ENCODE peak calls at places on chromosomes 3 and 15, in five cellular contexts. One of them, this sample, is unnamed.

GRCh38 chr3:40313975-40314860 is 4.7 kb downstream of the EIF1B start:
- DNase-seq in HuH-7: peak; percentile 29
- DNase-seq in NCI-H1092 treated with DMSO at 0.1 percent for 48 hours: no peak
- DNase-seq in naive thymus-derived CD8-positive, alpha-beta T cell: no peak
- DNase-seq in cardiac fibroblast: no peak
- DNase-seq in this sample: no peak

GRCh38 chr3:120681506-120682038 is 467 bp downstream of the HGD start:
- DNase-seq in HuH-7: no peak
- DNase-seq in NCI-H1092 treated with DMSO at 0.1 percent for 48 hours: no peak
- DNase-seq in naive thymus-derived CD8-positive, alpha-beta T cell: no peak
- DNase-seq in cardiac fibroblast: no peak
- DNase-seq in this sample: no peak

GRCh38 chr3:125140817-125141595 is 71.5 kb downstream of the SLC12A8 start:
- DNase-seq in HuH-7: no peak
- DNase-seq in NCI-H1092 treated with DMSO at 0.1 percent for 48 hours: no peak
- DNase-seq in naive thymus-derived CD8-positive, alpha-beta T cell: no peak
- DNase-seq in cardiac fibroblast: no peak
- DNase-seq in this sample: no peak

GRCh38 chr15:83129791-83130190 is 22.3 kb downstream of the TM6SF1 start:
- DNase-seq in HuH-7: no peak
- DNase-seq in NCI-H1092 treated with DMSO at 0.1 percent for 48 hours: no peak
- DNase-seq in naive thymus-derived CD8-positive, alpha-beta T cell: no peak
- DNase-seq in cardiac fibroblast: no peak
- DNase-seq in this sample: no peak

GRCh38 chr3:170711786-170712185 is 125.9 kb upstream of the SLC7A14 start:
- DNase-seq in HuH-7: no peak
- DNase-seq in NCI-H1092 treated with DMSO at 0.1 percent for 48 hours: no peak
- DNase-seq in naive thymus-derived CD8-positive, alpha-beta T cell: no peak
- DNase-seq in cardiac fibroblast: no peak
- DNase-seq in this sample: no peak

GRCh38 chr3:143674100-143674968 is 173.9 kb downstream of the SLC9A9 start:
- DNase-seq in HuH-7: peak; percentile 5
- DNase-seq in NCI-H1092 treated with DMSO at 0.1 percent for 48 hours: peak; percentile 28
- DNase-seq in naive thymus-derived CD8-positive, alpha-beta T cell: peak; percentile 70
- DNase-seq in cardiac fibroblast: peak; percentile 84
- DNase-seq in this sample: peak; percentile 36

GRCh38 chr3:126439968-126440708 is 35.6 kb downstream of the ZXDC start:
- DNase-seq in HuH-7: no peak
- DNase-seq in NCI-H1092 treated with DMSO at 0.1 percent for 48 hours: no peak
- DNase-seq in naive thymus-derived CD8-positive, alpha-beta T cell: no peak
- DNase-seq in cardiac fibroblast: no peak
- DNase-seq in this sample: no peak

GRCh38 chr3:151931171-151931570 is 57.7 kb downstream of the SUCNR1 start:
- DNase-seq in HuH-7: no peak
- DNase-seq in NCI-H1092 treated with DMSO at 0.1 percent for 48 hours: no peak
- DNase-seq in naive thymus-derived CD8-positive, alpha-beta T cell: no peak
- DNase-seq in cardiac fibroblast: no peak
- DNase-seq in this sample: no peak

GRCh38 chr15:97745481-97746071 is 214.9 kb upstream of the ARRDC4 start:
- DNase-seq in HuH-7: peak; percentile 38
- DNase-seq in NCI-H1092 treated with DMSO at 0.1 percent for 48 hours: no peak
- DNase-seq in naive thymus-derived CD8-positive, alpha-beta T cell: no peak
- DNase-seq in cardiac fibroblast: peak; percentile 20
- DNase-seq in this sample: no peak

GRCh38 chr3:101962055-101962454 is 112.7 kb downstream of the NFKBIZ start:
- DNase-seq in HuH-7: no peak
- DNase-seq in NCI-H1092 treated with DMSO at 0.1 percent for 48 hours: no peak
- DNase-seq in naive thymus-derived CD8-positive, alpha-beta T cell: no peak
- DNase-seq in cardiac fibroblast: peak; percentile 43
- DNase-seq in this sample: no peak

GRCh38 chr3:10933958-10934481 is 58.5 kb upstream of the SLC6A1 start:
- DNase-seq in HuH-7: no peak
- DNase-seq in NCI-H1092 treated with DMSO at 0.1 percent for 48 hours: no peak
- DNase-seq in naive thymus-derived CD8-positive, alpha-beta T cell: no peak
- DNase-seq in cardiac fibroblast: peak; percentile 75
- DNase-seq in this sample: no peak

GRCh38 chr3:183816681-183817080 is 8.7 kb downstream of the MAP6D1 start:
- DNase-seq in HuH-7: no peak
- DNase-seq in NCI-H1092 treated with DMSO at 0.1 percent for 48 hours: no peak
- DNase-seq in naive thymus-derived CD8-positive, alpha-beta T cell: no peak
- DNase-seq in cardiac fibroblast: no peak
- DNase-seq in this sample: no peak

GRCh38 chr3:81291586-81291985 is 469.9 kb downstream of the GBE1 start:
- DNase-seq in HuH-7: no peak
- DNase-seq in NCI-H1092 treated with DMSO at 0.1 percent for 48 hours: no peak
- DNase-seq in naive thymus-derived CD8-positive, alpha-beta T cell: no peak
- DNase-seq in cardiac fibroblast: no peak
- DNase-seq in this sample: no peak

GRCh38 chr3:190048831-190049541 is 71.7 kb downstream of the P3H2 start:
- DNase-seq in HuH-7: no peak
- DNase-seq in NCI-H1092 treated with DMSO at 0.1 percent for 48 hours: no peak
- DNase-seq in naive thymus-derived CD8-positive, alpha-beta T cell: no peak
- DNase-seq in cardiac fibroblast: peak; percentile 75
- DNase-seq in this sample: no peak

GRCh38 chr3:149085828-149086231 is 503 bp downstream of the HLTF start:
- DNase-seq in HuH-7: no peak
- DNase-seq in NCI-H1092 treated with DMSO at 0.1 percent for 48 hours: peak; percentile 59
- DNase-seq in naive thymus-derived CD8-positive, alpha-beta T cell: no peak
- DNase-seq in cardiac fibroblast: peak; percentile 24
- DNase-seq in this sample: peak; percentile 51

GRCh38 chr3:185411133-185411532 is 48.2 kb downstream of the MAP3K13 start:
- DNase-seq in HuH-7: no peak
- DNase-seq in NCI-H1092 treated with DMSO at 0.1 percent for 48 hours: no peak
- DNase-seq in naive thymus-derived CD8-positive, alpha-beta T cell: no peak
- DNase-seq in cardiac fibroblast: no peak
- DNase-seq in this sample: no peak

GRCh38 chr15:52784799-52785671 is 5.1 kb downstream of the ONECUT1 start:
- DNase-seq in HuH-7: no peak
- DNase-seq in NCI-H1092 treated with DMSO at 0.1 percent for 48 hours: no peak
- DNase-seq in naive thymus-derived CD8-positive, alpha-beta T cell: no peak
- DNase-seq in cardiac fibroblast: no peak
- DNase-seq in this sample: no peak

GRCh38 chr3:17639765-17640164 is 102.7 kb downstream of the TBC1D5 start:
- DNase-seq in HuH-7: peak; percentile 18
- DNase-seq in NCI-H1092 treated with DMSO at 0.1 percent for 48 hours: no peak
- DNase-seq in naive thymus-derived CD8-positive, alpha-beta T cell: no peak
- DNase-seq in cardiac fibroblast: peak; percentile 88
- DNase-seq in this sample: no peak

GRCh38 chr15:100189849-100190248 is 151.9 kb downstream of the ADAMTS17 start:
- DNase-seq in HuH-7: no peak
- DNase-seq in NCI-H1092 treated with DMSO at 0.1 percent for 48 hours: no peak
- DNase-seq in naive thymus-derived CD8-positive, alpha-beta T cell: no peak
- DNase-seq in cardiac fibroblast: no peak
- DNase-seq in this sample: no peak

GRCh38 chr3:10299175-10299574 is 6.4 kb upstream of the GHRL start:
- DNase-seq in HuH-7: no peak
- DNase-seq in NCI-H1092 treated with DMSO at 0.1 percent for 48 hours: no peak
- DNase-seq in naive thymus-derived CD8-positive, alpha-beta T cell: no peak
- DNase-seq in cardiac fibroblast: peak; percentile 41
- DNase-seq in this sample: no peak

GRCh38 chr3:31829011-31829410 is 152.1 kb downstream of the OSBPL10 start:
- DNase-seq in HuH-7: no peak
- DNase-seq in NCI-H1092 treated with DMSO at 0.1 percent for 48 hours: no peak
- DNase-seq in naive thymus-derived CD8-positive, alpha-beta T cell: no peak
- DNase-seq in cardiac fibroblast: no peak
- DNase-seq in this sample: no peak

GRCh38 chr15:75891895-75892294 is 11.8 kb upstream of the FBXO22 start:
- DNase-seq in HuH-7: no peak
- DNase-seq in NCI-H1092 treated with DMSO at 0.1 percent for 48 hours: no peak
- DNase-seq in naive thymus-derived CD8-positive, alpha-beta T cell: no peak
- DNase-seq in cardiac fibroblast: peak; percentile 77
- DNase-seq in this sample: no peak

GRCh38 chr3:188370081-188370830 is 216.3 kb downstream of the LPP start:
- DNase-seq in HuH-7: no peak
- DNase-seq in NCI-H1092 treated with DMSO at 0.1 percent for 48 hours: no peak
- DNase-seq in naive thymus-derived CD8-positive, alpha-beta T cell: no peak
- DNase-seq in cardiac fibroblast: no peak
- DNase-seq in this sample: no peak

GRCh38 chr3:148642616-148643015 is 55.1 kb upstream of the AGTR1 start:
- DNase-seq in HuH-7: no peak
- DNase-seq in NCI-H1092 treated with DMSO at 0.1 percent for 48 hours: no peak
- DNase-seq in naive thymus-derived CD8-positive, alpha-beta T cell: no peak
- DNase-seq in cardiac fibroblast: peak; percentile 16
- DNase-seq in this sample: no peak

GRCh38 chr3:101261506-101261905 is 58.9 kb downstream of the IMPG2 start:
- DNase-seq in HuH-7: no peak
- DNase-seq in NCI-H1092 treated with DMSO at 0.1 percent for 48 hours: no peak
- DNase-seq in naive thymus-derived CD8-positive, alpha-beta T cell: no peak
- DNase-seq in cardiac fibroblast: peak; percentile 21
- DNase-seq in this sample: no peak

GRCh38 chr15:77542491-77543001 is 90.2 kb downstream of the LINGO1 start:
- DNase-seq in HuH-7: no peak
- DNase-seq in NCI-H1092 treated with DMSO at 0.1 percent for 48 hours: no peak
- DNase-seq in naive thymus-derived CD8-positive, alpha-beta T cell: no peak
- DNase-seq in cardiac fibroblast: no peak
- DNase-seq in this sample: no peak

GRCh38 chr3:123071581-123071980 is 4.8 kb downstream of the PDIA5 start:
- DNase-seq in HuH-7: no peak
- DNase-seq in NCI-H1092 treated with DMSO at 0.1 percent for 48 hours: no peak
- DNase-seq in naive thymus-derived CD8-positive, alpha-beta T cell: no peak
- DNase-seq in cardiac fibroblast: no peak
- DNase-seq in this sample: no peak

GRCh38 chr15:40320931-40321371 is 2.5 kb upstream of the INAFM2 start:
- DNase-seq in HuH-7: peak; percentile 79
- DNase-seq in NCI-H1092 treated with DMSO at 0.1 percent for 48 hours: peak; percentile 57
- DNase-seq in naive thymus-derived CD8-positive, alpha-beta T cell: peak; percentile 58
- DNase-seq in cardiac fibroblast: peak; percentile 82
- DNase-seq in this sample: peak; percentile 59

GRCh38 chr3:1007890-1008289 is 84.9 kb upstream of the CNTN6 start:
- DNase-seq in HuH-7: no peak
- DNase-seq in NCI-H1092 treated with DMSO at 0.1 percent for 48 hours: no peak
- DNase-seq in naive thymus-derived CD8-positive, alpha-beta T cell: no peak
- DNase-seq in cardiac fibroblast: peak; percentile 39
- DNase-seq in this sample: no peak

GRCh38 chr15:58472221-58472620 is 40.4 kb downstream of the LIPC start:
- DNase-seq in HuH-7: no peak
- DNase-seq in NCI-H1092 treated with DMSO at 0.1 percent for 48 hours: no peak
- DNase-seq in naive thymus-derived CD8-positive, alpha-beta T cell: no peak
- DNase-seq in cardiac fibroblast: peak; percentile 12
- DNase-seq in this sample: no peak